ENCODE peak calls at places on chromosome 17, in six cellular contexts. One of them, this sample, is unnamed.

GRCh38 chr17:44348234-44348987 is 3.3 kb downstream of the GRN start:
- DNase-seq in H9: no peak
- DNase-seq in mammary epithelial cell: peak; percentile 90
- DNase-seq in MM.1S: peak; percentile 27
- DNase-seq in hepatocyte: no peak
- DNase-seq in H1: no peak
- DNase-seq in this sample: peak; percentile 91

GRCh38 chr17:45995617-45996270 is 3.3 kb upstream of the STH start:
- DNase-seq in H9: no peak
- DNase-seq in mammary epithelial cell: no peak
- DNase-seq in MM.1S: no peak
- DNase-seq in hepatocyte: no peak
- DNase-seq in H1: no peak
- DNase-seq in this sample: no peak

GRCh38 chr17:18368948-18369347 is 5.6 kb upstream of the SHMT1 start:
- DNase-seq in H9: no peak
- DNase-seq in mammary epithelial cell: peak; percentile 33
- DNase-seq in MM.1S: no peak
- DNase-seq in hepatocyte: no peak
- DNase-seq in H1: no peak
- DNase-seq in this sample: no peak

GRCh38 chr17:7561589-7562207 is at the start of gene SENP3:
- DNase-seq in H9: peak; percentile 94
- DNase-seq in mammary epithelial cell: peak; percentile 84
- DNase-seq in MM.1S: peak; percentile 91
- DNase-seq in hepatocyte: peak; percentile 97
- DNase-seq in H1: no peak
- DNase-seq in this sample: peak; percentile 93

GRCh38 chr17:57649731-57650484 is 95.2 kb downstream of the CCDC182 start:
- DNase-seq in H9: peak; percentile 82
- DNase-seq in mammary epithelial cell: no peak
- DNase-seq in MM.1S: no peak
- DNase-seq in hepatocyte: peak; percentile 32
- DNase-seq in H1: no peak
- DNase-seq in this sample: no peak

GRCh38 chr17:79838541-79839274 is 532 bp downstream of the CBX4 start:
- DNase-seq in H9: peak; percentile 87
- DNase-seq in mammary epithelial cell: peak; percentile 63
- DNase-seq in MM.1S: peak; percentile 43
- DNase-seq in hepatocyte: peak; percentile 79
- DNase-seq in H1: no peak
- DNase-seq in this sample: peak; percentile 80

GRCh38 chr17:49230636-49231562 is at the start of gene PHOSPHO1:
- DNase-seq in H9: peak; percentile 96
- DNase-seq in mammary epithelial cell: peak; percentile 66
- DNase-seq in MM.1S: peak; percentile 87
- DNase-seq in hepatocyte: peak; percentile 91
- DNase-seq in H1: peak; percentile 73
- DNase-seq in this sample: peak; percentile 90

GRCh38 chr17:61285483-61286320 is 113.9 kb upstream of the TBX2 start:
- DNase-seq in H9: peak; percentile 52
- DNase-seq in mammary epithelial cell: peak; percentile 60
- DNase-seq in MM.1S: no peak
- DNase-seq in hepatocyte: peak; percentile 28
- DNase-seq in H1: no peak
- DNase-seq in this sample: no peak

GRCh38 chr17:68972119-68972704 is 17.0 kb upstream of the ABCA8 start:
- DNase-seq in H9: no peak
- DNase-seq in mammary epithelial cell: no peak
- DNase-seq in MM.1S: peak; percentile 30
- DNase-seq in hepatocyte: peak; percentile 47
- DNase-seq in H1: no peak
- DNase-seq in this sample: peak; percentile 33

GRCh38 chr17:13568746-13569739 is 32.7 kb downstream of the HS3ST3A1 start:
- DNase-seq in H9: no peak
- DNase-seq in mammary epithelial cell: no peak
- DNase-seq in MM.1S: no peak
- DNase-seq in hepatocyte: no peak
- DNase-seq in H1: no peak
- DNase-seq in this sample: no peak

GRCh38 chr17:50174444-50174843 is 8.6 kb downstream of the SGCA start:
- DNase-seq in H9: no peak
- DNase-seq in mammary epithelial cell: no peak
- DNase-seq in MM.1S: no peak
- DNase-seq in hepatocyte: no peak
- DNase-seq in H1: no peak
- DNase-seq in this sample: no peak

GRCh38 chr17:75475144-75475835 is 18.9 kb downstream of the TMEM94 start:
- DNase-seq in H9: no peak
- DNase-seq in mammary epithelial cell: no peak
- DNase-seq in MM.1S: no peak
- DNase-seq in hepatocyte: no peak
- DNase-seq in H1: no peak
- DNase-seq in this sample: no peak

GRCh38 chr17:7001562-7001961 is 5.7 kb downstream of the ALOX12 start:
- DNase-seq in H9: peak; percentile 76
- DNase-seq in mammary epithelial cell: no peak
- DNase-seq in MM.1S: peak; percentile 54
- DNase-seq in hepatocyte: no peak
- DNase-seq in H1: no peak
- DNase-seq in this sample: no peak

GRCh38 chr17:4738136-4739121 is 1.2 kb upstream of the ZMYND15 start:
- DNase-seq in H9: no peak
- DNase-seq in mammary epithelial cell: peak; percentile 88
- DNase-seq in MM.1S: peak; percentile 49
- DNase-seq in hepatocyte: peak; percentile 71
- DNase-seq in H1: no peak
- DNase-seq in this sample: no peak

GRCh38 chr17:43940630-43941029 is 1.6 kb downstream of the PPY start:
- DNase-seq in H9: peak; percentile 86
- DNase-seq in mammary epithelial cell: no peak
- DNase-seq in MM.1S: peak; percentile 24
- DNase-seq in hepatocyte: peak; percentile 66
- DNase-seq in H1: no peak
- DNase-seq in this sample: peak; percentile 44

GRCh38 chr17:64155751-64156544 is 26.0 kb upstream of the ERN1 start:
- DNase-seq in H9: no peak
- DNase-seq in mammary epithelial cell: peak; percentile 59
- DNase-seq in MM.1S: no peak
- DNase-seq in hepatocyte: no peak
- DNase-seq in H1: no peak
- DNase-seq in this sample: no peak

GRCh38 chr17:47192549-47192948 is 3.5 kb upstream of the CDC27 start:
- DNase-seq in H9: no peak
- DNase-seq in mammary epithelial cell: no peak
- DNase-seq in MM.1S: peak; percentile 79
- DNase-seq in hepatocyte: no peak
- DNase-seq in H1: no peak
- DNase-seq in this sample: peak; percentile 72

GRCh38 chr17:5584383-5584951 is at the start of gene NLRP1:
- DNase-seq in H9: peak; percentile 81
- DNase-seq in mammary epithelial cell: peak; percentile 99
- DNase-seq in MM.1S: peak; percentile 99
- DNase-seq in hepatocyte: peak; percentile 28
- DNase-seq in H1: no peak
- DNase-seq in this sample: peak; percentile 96

GRCh38 chr17:75645501-75645888 is 12.3 kb downstream of the SMIM5 start:
- DNase-seq in H9: peak; percentile 47
- DNase-seq in mammary epithelial cell: peak; percentile 87
- DNase-seq in MM.1S: peak; percentile 86
- DNase-seq in hepatocyte: peak; percentile 93
- DNase-seq in H1: no peak
- DNase-seq in this sample: no peak

DNA sequence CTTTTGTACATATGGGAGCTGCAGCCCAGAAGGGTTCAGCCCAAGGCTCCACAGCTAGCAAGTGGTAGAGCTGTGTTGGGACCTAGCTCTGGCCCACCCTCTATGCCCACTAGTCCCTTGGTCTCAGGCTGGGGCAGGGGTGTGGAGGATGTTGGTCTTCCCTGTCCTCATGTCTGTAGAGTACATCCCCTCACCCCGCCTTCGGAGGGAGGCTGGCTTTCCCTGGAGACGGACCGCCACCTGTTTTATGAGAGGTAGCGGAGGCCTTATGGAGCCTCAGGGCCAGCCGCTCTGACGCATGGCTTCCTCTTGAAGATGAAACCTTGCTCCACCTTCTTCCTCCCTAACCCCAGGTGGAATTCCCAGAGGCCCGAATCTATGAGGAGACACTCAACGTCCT is 8.4 kb downstream of the TNFAIP1 start:
- DNase-seq in H9: no peak
- DNase-seq in mammary epithelial cell: no peak
- DNase-seq in MM.1S: no peak
- DNase-seq in hepatocyte: no peak
- DNase-seq in H1: no peak
- DNase-seq in this sample: no peak
- H3K27ac ChIP-seq in H9: no peak overlapping the region
- H3K27ac ChIP-seq in mammary epithelial cell: no peak overlapping the region
- H3K27ac ChIP-seq in MM.1S: peak overlapping the region; percentile 75
- H3K27ac ChIP-seq in hepatocyte: no peak overlapping the region
- H3K27ac ChIP-seq in H1: no peak overlapping the region
- H3K27ac ChIP-seq in this sample: peak overlapping the region; percentile 92

GRCh38 chr17:22469941-22470340 is 777.6 kb downstream of the KCNJ18 start:
- DNase-seq in H9: no peak
- DNase-seq in mammary epithelial cell: no peak
- DNase-seq in MM.1S: no peak
- DNase-seq in hepatocyte: no peak
- DNase-seq in H1: no peak
- DNase-seq in this sample: no peak
- H3K9me3 ChIP-seq in H9: peaks cover 64% of the 10 kb centered on the region
- H3K9me3 ChIP-seq in mammary epithelial cell: peaks cover 29% of the 10 kb centered on the region
- H3K9me3 ChIP-seq in MM.1S: no peaks in the 10 kb centered on the region
- H3K9me3 ChIP-seq in hepatocyte: peaks cover 4% of the 10 kb centered on the region
- H3K9me3 ChIP-seq in H1: peaks cover 64% of the 10 kb centered on the region
- H3K9me3 ChIP-seq in this sample: no peaks in the 10 kb centered on the region

DNA sequence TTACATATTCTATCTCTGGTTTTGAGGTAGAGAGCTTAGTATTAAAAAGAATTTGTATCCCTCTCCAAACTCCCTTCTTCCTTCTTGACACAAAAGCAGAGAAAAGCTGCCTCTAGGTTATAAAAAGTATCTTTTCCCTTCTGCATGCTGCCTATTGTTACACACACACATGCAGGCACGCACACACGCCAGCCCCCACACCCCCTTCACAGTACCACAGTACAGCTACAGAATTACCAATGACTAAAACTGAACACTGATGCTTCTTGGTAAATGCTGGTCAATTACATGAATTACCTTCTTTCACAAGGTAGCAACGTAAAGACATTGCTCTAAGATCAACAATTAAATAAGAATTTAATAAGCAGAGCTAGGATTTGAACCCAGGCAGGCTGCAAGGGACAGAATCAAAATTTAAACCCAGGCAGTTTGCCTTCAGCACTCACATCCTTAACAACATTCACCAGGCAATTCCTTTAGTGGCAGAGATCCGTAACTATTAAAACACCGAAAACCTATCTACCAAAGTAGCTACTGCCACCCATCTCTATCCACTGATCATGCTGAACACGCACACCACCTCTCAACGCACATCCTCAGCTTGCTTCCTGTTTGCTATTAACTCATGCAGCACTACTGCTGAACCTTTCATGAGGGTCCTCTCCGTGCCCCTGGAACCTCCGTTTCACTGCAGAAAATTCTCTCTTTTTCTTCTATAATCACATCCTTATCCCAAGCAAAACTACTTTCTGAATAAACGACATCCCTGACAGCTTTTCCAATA is 37.8 kb downstream of the YWHAE start:
- DNase-seq in H9: no peak
- DNase-seq in mammary epithelial cell: no peak
- DNase-seq in MM.1S: no peak
- DNase-seq in hepatocyte: no peak
- DNase-seq in H1: no peak
- DNase-seq in this sample: peak; percentile 47
- H4K20me1 ChIP-seq in H9: no peaks in the 10 kb centered on the region
- H4K20me1 ChIP-seq in mammary epithelial cell: peaks cover 14% of the 10 kb centered on the region
- H4K20me1 ChIP-seq in MM.1S: peaks cover 69% of the 10 kb centered on the region
- H4K20me1 ChIP-seq in hepatocyte: peaks cover 94% of the 10 kb centered on the region
- H4K20me1 ChIP-seq in H1: peaks cover 18% of the 10 kb centered on the region
- H4K20me1 ChIP-seq in this sample: peaks cover 46% of the 10 kb centered on the region

GRCh38 chr17:81386646-81387234 is 8.5 kb upstream of the BAHCC1 start:
- DNase-seq in H9: no peak
- DNase-seq in mammary epithelial cell: no peak
- DNase-seq in MM.1S: no peak
- DNase-seq in hepatocyte: peak; percentile 75
- DNase-seq in H1: no peak
- DNase-seq in this sample: no peak

GRCh38 chr17:81387235-81388060 is 7.8 kb upstream of the BAHCC1 start:
- DNase-seq in H9: no peak
- DNase-seq in mammary epithelial cell: no peak
- DNase-seq in MM.1S: no peak
- DNase-seq in hepatocyte: peak; percentile 80
- DNase-seq in H1: no peak
- DNase-seq in this sample: no peak

GRCh38 chr17:81389585-81389984 is 5.7 kb upstream of the BAHCC1 start:
- DNase-seq in H9: no peak
- DNase-seq in mammary epithelial cell: no peak
- DNase-seq in MM.1S: no peak
- DNase-seq in hepatocyte: no peak
- DNase-seq in H1: no peak
- DNase-seq in this sample: no peak

GRCh38 chr17:81388612-81389367 is 6.5 kb upstream of the BAHCC1 start:
- DNase-seq in H9: peak; percentile 63
- DNase-seq in mammary epithelial cell: no peak
- DNase-seq in MM.1S: no peak
- DNase-seq in hepatocyte: no peak
- DNase-seq in H1: no peak
- DNase-seq in this sample: no peak

DNA sequence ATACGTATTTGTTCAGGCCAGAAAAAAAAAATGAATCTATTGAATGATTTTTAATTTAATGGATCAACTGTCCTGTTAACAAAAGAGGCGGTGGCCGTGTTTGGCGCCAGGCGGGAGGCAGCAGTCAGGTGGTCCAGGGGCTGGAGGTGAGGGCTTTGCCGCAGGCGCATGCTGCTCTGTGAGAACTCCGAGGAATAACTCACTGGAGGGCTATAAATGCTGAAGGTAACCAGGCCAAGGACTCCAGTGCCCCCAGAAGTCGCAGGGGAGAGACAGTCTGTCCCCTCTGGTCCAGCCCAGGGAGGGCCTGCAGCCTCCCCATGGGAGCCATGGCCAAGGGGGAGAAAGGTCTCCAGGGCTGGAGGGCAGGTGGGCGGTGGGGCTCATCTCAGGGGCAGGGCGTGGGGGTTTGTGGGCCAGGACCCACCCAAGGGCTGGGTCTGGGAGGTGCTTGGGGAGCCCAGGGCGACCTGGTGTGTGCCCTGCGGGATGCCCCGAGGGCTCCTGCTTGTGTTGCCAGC is 7.1 kb upstream of the BAHCC1 start:
- DNase-seq in H9: no peak
- DNase-seq in mammary epithelial cell: no peak
- DNase-seq in MM.1S: no peak
- DNase-seq in hepatocyte: no peak
- DNase-seq in H1: no peak
- DNase-seq in this sample: no peak
- H3K27ac ChIP-seq in H9: no peak overlapping the region
- H3K27ac ChIP-seq in mammary epithelial cell: no peak overlapping the region
- H3K27ac ChIP-seq in MM.1S: no peak overlapping the region
- H3K27ac ChIP-seq in hepatocyte: peak overlapping the region; percentile 99
- H3K27ac ChIP-seq in H1: no peak overlapping the region
- H3K27ac ChIP-seq in this sample: no peak overlapping the region